ENCODE peak calls at places on chromosomes 6 and 20, in seven cellular contexts. N is H1, J is H9, C is IMR-90, I is mesenchymal stem cell, W is neuronal stem cell, F is trophoblast cell. V is an unnamed sample.

GRCh38 chr6:133945158-133945557 is 7.9 kb upstream of the TBPL1 start:
- DNase-seq in N (no peak), J (peak; percentile 47), C (peak; percentile 29), I (peak; percentile 28), W (no peak), F (no peak), V (peak; percentile 61)

GRCh38 chr20:5008743-5009142 is 7.4 kb upstream of the SLC23A2 start:
- DNase-seq in N (no peak), J (no peak), C (peak; percentile 11), I (no peak), W (no peak), F (no peak), V (no peak)

GRCh38 chr6:22892452-22892851 is 323.1 kb downstream of the HDGFL1 start:
- DNase-seq in N (no peak), J (no peak), C (peak; percentile 99), I (peak; percentile 96), W (no peak), F (peak; percentile 23), V (peak; percentile 53)

GRCh38 chr20:25007491-25008305 is 15.1 kb upstream of the APMAP start:
- DNase-seq in N (no peak), J (peak; percentile 14), C (no peak), I (no peak), W (no peak), F (no peak), V (no peak)

GRCh38 chr20:47205577-47206123 is 150.8 kb downstream of the ZMYND8 start:
- DNase-seq in N (no peak), J (peak; percentile 78), C (peak; percentile 79), I (peak; percentile 74), W (peak; percentile 9), F (peak; percentile 51), V (peak; percentile 69)

GRCh38 chr6:125205931-125206330 is 52.4 kb downstream of the TPD52L1 start:
- DNase-seq in N (no peak), J (no peak), C (no peak), I (no peak), W (no peak), F (no peak), V (no peak)

GRCh38 chr6:145891565-145891964 is 72.6 kb downstream of the SHPRH start:
- DNase-seq in N (no peak), J (no peak), C (peak; percentile 77), I (peak; percentile 94), W (no peak), F (no peak), V (no peak)

GRCh38 chr20:37233471-37234253 is 28.0 kb downstream of the GHRH start:
- DNase-seq in N (no peak), J (no peak), C (no peak), I (no peak), W (no peak), F (peak; percentile 82), V (no peak)

GRCh38 chr6:1890071-1890470 is 280.4 kb downstream of the FOXC1 start:
- DNase-seq in N (no peak), J (no peak), C (no peak), I (peak; percentile 26), W (no peak), F (no peak), V (no peak)

GRCh38 chr20:41135187-41135887 is 2.0 kb upstream of the PLCG1 start:
- DNase-seq in N (peak; percentile 53), J (peak; percentile 81), C (peak; percentile 14), I (peak; percentile 45), W (peak; percentile 30), F (no peak), V (peak; percentile 90)

GRCh38 chr6:2911171-2911570 is 8.1 kb upstream of the SERPINB9 start:
- DNase-seq in N (no peak), J (no peak), C (no peak), I (no peak), W (no peak), F (no peak), V (no peak)

GRCh38 chr6:15901141-15902115 is 227.5 kb upstream of the MYLIP start:
- DNase-seq in N (no peak), J (no peak), C (no peak), I (peak; percentile 26), W (no peak), F (peak; percentile 46), V (no peak)

GRCh38 chr20:16271450-16271849 is 301.8 kb downstream of the KIF16B start:
- DNase-seq in N (no peak), J (no peak), C (no peak), I (no peak), W (no peak), F (no peak), V (no peak)

GRCh38 chr6:103153016-103153415 is 1706.7 kb downstream of the HACE1 start:
- DNase-seq in N (no peak), J (no peak), C (no peak), I (no peak), W (no peak), F (no peak), V (no peak)

GRCh38 chr6:37134622-37135191 is 35.2 kb upstream of the PIM1 start:
- DNase-seq in N (no peak), J (no peak), C (peak; percentile 96), I (peak; percentile 95), W (no peak), F (peak; percentile 85), V (peak; percentile 71)

GRCh38 chr6:132399376-132400074 is 1.8 kb downstream of the MOXD1 start:
- DNase-seq in N (no peak), J (no peak), C (peak; percentile 85), I (peak; percentile 29), W (no peak), F (no peak), V (no peak)

GRCh38 chr6:35015996-35016395 is 125.1 kb downstream of the TCP11 start:
- DNase-seq in N (no peak), J (no peak), C (peak; percentile 56), I (peak; percentile 39), W (no peak), F (no peak), V (no peak)

GRCh38 chr20:20683020-20683419 is 29.4 kb downstream of the RALGAPA2 start:
- DNase-seq in N (no peak), J (no peak), C (no peak), I (no peak), W (no peak), F (no peak), V (no peak)
- H2AK5ac ChIP-seq in N (no peak overlapping the region), J (no peak overlapping the region), C (no peak overlapping the region), I (no peak overlapping the region), W (no peak overlapping the region), F (no peak overlapping the region), V (no peak overlapping the region)

DNA sequence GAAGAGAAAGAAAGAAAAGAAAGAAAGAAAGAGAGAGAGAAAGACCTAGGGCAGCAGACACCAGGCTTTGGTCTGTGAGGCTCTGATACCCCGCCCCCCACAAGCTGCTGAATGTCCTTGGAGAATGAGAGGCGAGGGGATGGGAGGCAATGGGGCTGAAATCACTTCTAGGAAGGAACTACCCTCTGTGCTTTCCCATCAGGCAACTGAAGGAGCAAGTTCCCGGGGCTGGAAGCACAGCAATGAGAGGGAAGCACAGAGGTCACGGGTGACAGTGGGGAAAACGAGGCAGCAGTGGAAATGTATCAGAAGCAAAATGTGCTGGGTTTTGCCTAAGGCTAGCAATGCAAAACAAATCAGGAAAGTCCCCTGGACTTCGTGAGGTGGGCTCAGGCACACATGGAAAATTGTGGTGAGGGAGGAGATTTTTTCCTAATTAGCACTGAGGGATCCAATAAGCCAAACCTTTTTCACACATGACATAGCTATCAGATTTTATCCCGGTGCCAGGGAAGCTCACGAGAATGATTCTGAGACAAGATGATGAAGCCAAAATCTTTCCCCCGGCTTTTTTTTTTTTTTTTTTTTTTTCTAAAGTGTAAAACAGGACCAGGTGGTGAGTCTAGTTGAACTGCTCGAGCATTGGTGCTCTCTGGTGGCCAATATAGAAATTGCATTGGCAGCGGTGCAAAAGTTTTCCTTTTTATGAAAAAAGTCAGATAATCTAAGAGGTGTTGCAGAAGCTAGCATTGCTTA is 16.8 kb upstream of the ARFGEF2 start:
- DNase-seq in N (no peak), J (peak; percentile 64), C (peak; percentile 60), I (peak; percentile 68), W (peak; percentile 53), F (peak; percentile 73), V (peak; percentile 74)
- H3K4ac ChIP-seq in N (peak overlapping the region; percentile 3), J (no peak overlapping the region), C (no peak overlapping the region), I (no peak overlapping the region), W (no peak overlapping the region), F (no peak overlapping the region), V (no peak overlapping the region)

DNA sequence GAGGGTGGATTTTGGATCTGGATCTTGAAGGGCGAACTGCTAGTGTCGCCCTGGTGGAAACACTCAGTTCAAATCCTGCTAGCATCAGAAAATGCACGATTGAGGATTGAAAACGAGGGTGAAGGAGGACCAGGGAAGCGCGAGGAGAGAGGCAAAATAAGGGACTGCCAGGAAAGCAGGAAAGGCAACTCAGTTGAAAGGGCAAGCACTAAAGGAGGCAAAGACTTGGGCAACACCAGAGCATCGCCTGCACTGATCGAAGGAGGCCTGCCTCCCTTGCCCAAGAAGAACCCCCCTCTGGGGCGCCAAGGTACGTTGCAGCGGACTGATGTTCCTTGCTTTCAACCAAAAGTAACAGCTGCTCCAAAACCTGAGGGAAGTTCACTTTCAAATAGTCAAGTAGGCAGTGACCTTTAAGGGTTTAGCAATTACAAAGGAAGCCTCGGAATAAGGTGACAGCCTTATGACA is 308 bp upstream of the COL21A1 start:
- DNase-seq in N (no peak), J (no peak), C (no peak), I (no peak), W (no peak), F (no peak), V (no peak)
- H2AK5ac ChIP-seq in N (no peak overlapping the region), J (no peak overlapping the region), C (no peak overlapping the region), I (no peak overlapping the region), W (no peak overlapping the region), F (no peak overlapping the region), V (no peak overlapping the region)

GRCh38 chr20:2395136-2395535 is 14.4 kb downstream of the TGM6 start:
- DNase-seq in N (no peak), J (no peak), C (no peak), I (no peak), W (no peak), F (no peak), V (no peak)
- H3K4ac ChIP-seq in N (no peak overlapping the region), J (no peak overlapping the region), C (no peak overlapping the region), I (no peak overlapping the region), W (no peak overlapping the region), F (no peak overlapping the region), V (no peak overlapping the region)

GRCh38 chr20:58171796-58172425 is 56.5 kb downstream of the ANKRD60 start:
- DNase-seq in N (no peak), J (no peak), C (no peak), I (no peak), W (no peak), F (no peak), V (no peak)
- H2AK5ac ChIP-seq in N (no peak overlapping the region), J (no peak overlapping the region), C (no peak overlapping the region), I (no peak overlapping the region), W (no peak overlapping the region), F (no peak overlapping the region), V (no peak overlapping the region)

V was measured in mesendoderm.